ENCODE peak calls at places on chromosome 22, in seven cellular contexts. K, Q, P, Z, E, S and C are unnamed samples.

GRCh38 chr22:27108425-27109114 is 451.2 kb downstream of the MIAT start:
- DNase-seq in K (no peak), Q (peak; percentile 90), P (no peak), Z (no peak), E (no peak), S (no peak), C (no peak)

GRCh38 chr22:19086944-19087343 is 35.3 kb downstream of the DGCR2 start:
- DNase-seq in K (no peak), Q (peak; percentile 16), P (no peak), Z (no peak), E (no peak), S (no peak), C (no peak)

GRCh38 chr22:28893810-28894209 is 10.4 kb downstream of the ZNRF3 start:
- DNase-seq in K (no peak), Q (no peak), P (no peak), Z (no peak), E (no peak), S (no peak), C (no peak)

GRCh38 chr22:45977003-45977395 is at the start of gene WNT7B:
- DNase-seq in K (no peak), Q (no peak), P (no peak), Z (peak; percentile 79), E (no peak), S (no peak), C (peak; percentile 42)

GRCh38 chr22:28268845-28269244 is 349.8 kb upstream of the PITPNB start:
- DNase-seq in K (no peak), Q (no peak), P (no peak), Z (no peak), E (no peak), S (no peak), C (no peak)

GRCh38 chr22:40714514-40714966 is 35.3 kb downstream of the MCHR1 start:
- DNase-seq in K (no peak), Q (no peak), P (no peak), Z (peak; percentile 98), E (no peak), S (no peak), C (no peak)

GRCh38 chr22:45830531-45831245 is 146.3 kb downstream of the WNT7B start:
- DNase-seq in K (no peak), Q (no peak), P (no peak), Z (no peak), E (no peak), S (no peak), C (no peak)

GRCh38 chr22:38085501-38085900 is 1.5 kb upstream of the SLC16A8 start:
- DNase-seq in K (no peak), Q (no peak), P (no peak), Z (no peak), E (no peak), S (no peak), C (no peak)

GRCh38 chr22:48167238-48167637 is 1404.8 kb downstream of the TBC1D22A start:
- DNase-seq in K (peak; percentile 35), Q (no peak), P (no peak), Z (no peak), E (no peak), S (no peak), C (no peak)

GRCh38 chr22:34105461-34106062 is 185.3 kb upstream of the LARGE1 start:
- DNase-seq in K (peak; percentile 18), Q (no peak), P (peak; percentile 67), Z (no peak), E (peak; percentile 36), S (peak; percentile 45), C (no peak)

GRCh38 chr22:30265851-30266444 is 703 bp downstream of the OSM start:
- DNase-seq in K (peak; percentile 90), Q (no peak), P (no peak), Z (no peak), E (peak; percentile 91), S (no peak), C (no peak)

GRCh38 chr22:49011769-49012598 is 815.7 kb downstream of the BRD1 start:
- DNase-seq in K (no peak), Q (peak; percentile 69), P (no peak), Z (no peak), E (no peak), S (peak; percentile 25), C (no peak)

GRCh38 chr22:41092847-41093371 is 517 bp downstream of the EP300 start:
- DNase-seq in K (peak; percentile 76), Q (no peak), P (no peak), Z (no peak), E (peak; percentile 32), S (no peak), C (no peak)

GRCh38 chr22:39224550-39224949 is 20.2 kb downstream of the PDGFB start:
- DNase-seq in K (no peak), Q (no peak), P (no peak), Z (no peak), E (no peak), S (no peak), C (no peak)

GRCh38 chr22:22431271-22432220 is 77.0 kb downstream of the ZNF280B start:
- DNase-seq in K (peak; percentile 90), Q (no peak), P (peak; percentile 25), Z (no peak), E (peak; percentile 80), S (peak; percentile 66), C (no peak)

GRCh38 chr22:49205401-49205800 is 622.3 kb downstream of the BRD1 start:
- DNase-seq in K (no peak), Q (peak; percentile 56), P (no peak), Z (no peak), E (no peak), S (peak; percentile 33), C (no peak)

GRCh38 chr22:44359496-44360110 is 46.9 kb upstream of the SHISAL1 start:
- DNase-seq in K (no peak), Q (peak; percentile 68), P (no peak), Z (no peak), E (no peak), S (no peak), C (no peak)

GRCh38 chr22:20080776-20081654 is 974 bp downstream of the DGCR8 start:
- DNase-seq in K (peak; percentile 33), Q (no peak), P (no peak), Z (peak; percentile 36), E (no peak), S (peak; percentile 83), C (peak; percentile 48)

GRCh38 chr22:39997939-39998726 is 3.4 kb downstream of the FAM83F start:
- DNase-seq in K (no peak), Q (no peak), P (peak; percentile 39), Z (peak; percentile 68), E (no peak), S (no peak), C (no peak)

GRCh38 chr22:27996981-27997380 is 77.9 kb upstream of the PITPNB start:
- DNase-seq in K (peak; percentile 30), Q (no peak), P (no peak), Z (no peak), E (no peak), S (no peak), C (no peak)

GRCh38 chr22:32469799-32470212 is 4.8 kb upstream of the FBXO7 start:
- DNase-seq in K (no peak), Q (no peak), P (no peak), Z (peak; percentile 58), E (no peak), S (peak; percentile 88), C (no peak)

GRCh38 chr22:23363683-23364082 is 183.4 kb downstream of the BCR start:
- DNase-seq in K (no peak), Q (no peak), P (no peak), Z (no peak), E (no peak), S (no peak), C (no peak)

GRCh38 chr22:23376256-23376655 is 195.9 kb downstream of the BCR start:
- DNase-seq in K (peak; percentile 50), Q (no peak), P (peak; percentile 41), Z (no peak), E (peak; percentile 69), S (no peak), C (no peak)